ENCODE peak calls at places on chromosomes 13 and 19, in eight cellular contexts. L is breast epithelium, U is spleen, A is suprapubic skin, J is IMR-90, S is ovary, G is Peyer's patch, I is endothelial cell of umbilical vein. O is an unnamed sample.

GRCh38 chr13:97386832-97387486 is 47.0 kb upstream of the RAP2A start:
- DNase-seq in A (no peak), S (no peak), J (no peak), U (no peak), I (no peak), G (no peak), L (no peak), O (no peak)

GRCh38 chr19:49499030-49499670 is 2.9 kb downstream of the RPS11 start:
- DNase-seq in A (no peak), L (no peak), I (no peak), J (no peak), S (no peak), U (peak), G (no peak), O (no peak)

GRCh38 chr13:98394820-98395510 is 181.9 kb downstream of the STK24 start:
- DNase-seq in J (no peak), L (no peak), S (no peak), I (no peak), G (no peak), A (no peak), U (no peak), O (no peak)

GRCh38 chr13:27663947-27664346 is 42.3 kb downstream of the POLR1D start:
- DNase-seq in S (no peak), J (no peak), G (no peak), L (no peak), I (no peak), U (no peak), A (no peak), O (no peak)

GRCh38 chr19:37936166-37936565 is 29.2 kb downstream of the SIPA1L3 start:
- DNase-seq in S (no peak), L (no peak), I (no peak), U (peak), J (no peak), A (no peak), G (no peak), O (no peak)

GRCh38 chr13:44710576-44710975 is 134.4 kb upstream of the TSC22D1 start:
- DNase-seq in L (no peak), S (no peak), U (no peak), J (peak), A (no peak), I (peak), G (no peak), O (peak)

GRCh38 chr13:77874406-77874805 is 44.2 kb downstream of the EDNRB start:
- DNase-seq in U (no peak), J (peak), I (peak), A (no peak), L (no peak), S (no peak), G (no peak), O (no peak)

GRCh38 chr19:38417544-38418506 is 8.2 kb downstream of the RASGRP4 start:
- DNase-seq in S (peak), L (no peak), J (no peak), A (no peak), I (no peak), U (peak), G (peak), O (no peak)

GRCh38 chr13:112690242-112690943 is 555 bp downstream of the ATP11A start:
- DNase-seq in I (peak), G (peak), J (peak), A (no peak), L (no peak), U (peak), S (peak), O (peak)

GRCh38 chr19:4007836-4008539 is 452 bp downstream of the PIAS4 start:
- DNase-seq in A (no peak), J (no peak), U (peak), I (peak), S (peak), G (peak), L (peak), O (no peak)

GRCh38 chr19:16070366-16070990 is 5.8 kb upstream of the TPM4 start:
- DNase-seq in L (peak), A (peak), G (peak), S (peak), I (peak), J (no peak), U (peak), O (peak)

GRCh38 chr13:52925221-52925620 is 76.8 kb upstream of the PCDH8 start:
- DNase-seq in U (no peak), I (no peak), J (no peak), L (peak), S (no peak), A (no peak), G (no peak), O (no peak)

GRCh38 chr13:20796791-20797513 is 23.2 kb upstream of the EEF1AKMT1 start:
- DNase-seq in I (peak), A (no peak), S (no peak), L (no peak), G (no peak), J (peak), U (no peak), O (no peak)

GRCh38 chr19:56660381-56661105 is 11.0 kb downstream of the ZNF835 start:
- DNase-seq in S (peak), J (no peak), L (no peak), U (no peak), I (no peak), A (no peak), G (no peak), O (peak)

GRCh38 chr19:38399537-38399936 is 3.4 kb upstream of the FAM98C start:
- DNase-seq in U (no peak), S (no peak), J (no peak), A (no peak), G (no peak), L (no peak), I (no peak), O (no peak)

GRCh38 chr13:27481766-27482165 is 31.4 kb upstream of the MTIF3 start:
- DNase-seq in U (peak), I (peak), L (no peak), J (peak), A (peak), G (no peak), S (peak), O (peak)

GRCh38 chr13:83881917-83882625 is at the start of gene SLITRK1:
- DNase-seq in J (peak), G (no peak), A (no peak), U (no peak), S (no peak), I (no peak), L (no peak), O (peak)

GRCh38 chr13:40200273-40200978 is 466.0 kb downstream of the FOXO1 start:
- DNase-seq in I (no peak), L (no peak), A (no peak), J (no peak), S (no peak), U (no peak), G (no peak), O (no peak)

GRCh38 chr19:18291019-18291524 is 9.7 kb upstream of the JUND start:
- DNase-seq in G (no peak), A (no peak), U (no peak), S (peak), L (no peak), I (no peak), J (no peak), O (no peak)

GRCh38 chr13:74278901-74279300 is 144.7 kb upstream of the KLF12 start:
- DNase-seq in G (no peak), I (no peak), L (no peak), U (no peak), S (no peak), J (no peak), A (no peak), O (no peak)

GRCh38 chr19:7348587-7349230 is at the start of gene ARHGEF18:
- DNase-seq in J (no peak), S (peak), I (no peak), A (no peak), L (no peak), U (peak), G (peak), O (no peak)

GRCh38 chr13:113819341-113819730 is 44.5 kb downstream of the GAS6 start:
- DNase-seq in I (no peak), G (no peak), S (no peak), J (no peak), U (no peak), L (no peak), A (no peak), O (no peak)

GRCh38 chr13:113822266-113822665 is 41.6 kb downstream of the GAS6 start:
- DNase-seq in G (no peak), L (no peak), I (no peak), A (no peak), J (no peak), S (no peak), U (no peak), O (no peak)

GRCh38 chr13:113821847-113822246 is 42.0 kb downstream of the GAS6 start:
- DNase-seq in L (no peak), J (no peak), A (no peak), G (no peak), S (no peak), U (no peak), I (no peak), O (no peak)

GRCh38 chr13:113819731-113820715 is 43.9 kb downstream of the GAS6 start:
- DNase-seq in L (no peak), S (no peak), U (peak), A (no peak), G (no peak), I (no peak), J (no peak), O (no peak)

DNA sequence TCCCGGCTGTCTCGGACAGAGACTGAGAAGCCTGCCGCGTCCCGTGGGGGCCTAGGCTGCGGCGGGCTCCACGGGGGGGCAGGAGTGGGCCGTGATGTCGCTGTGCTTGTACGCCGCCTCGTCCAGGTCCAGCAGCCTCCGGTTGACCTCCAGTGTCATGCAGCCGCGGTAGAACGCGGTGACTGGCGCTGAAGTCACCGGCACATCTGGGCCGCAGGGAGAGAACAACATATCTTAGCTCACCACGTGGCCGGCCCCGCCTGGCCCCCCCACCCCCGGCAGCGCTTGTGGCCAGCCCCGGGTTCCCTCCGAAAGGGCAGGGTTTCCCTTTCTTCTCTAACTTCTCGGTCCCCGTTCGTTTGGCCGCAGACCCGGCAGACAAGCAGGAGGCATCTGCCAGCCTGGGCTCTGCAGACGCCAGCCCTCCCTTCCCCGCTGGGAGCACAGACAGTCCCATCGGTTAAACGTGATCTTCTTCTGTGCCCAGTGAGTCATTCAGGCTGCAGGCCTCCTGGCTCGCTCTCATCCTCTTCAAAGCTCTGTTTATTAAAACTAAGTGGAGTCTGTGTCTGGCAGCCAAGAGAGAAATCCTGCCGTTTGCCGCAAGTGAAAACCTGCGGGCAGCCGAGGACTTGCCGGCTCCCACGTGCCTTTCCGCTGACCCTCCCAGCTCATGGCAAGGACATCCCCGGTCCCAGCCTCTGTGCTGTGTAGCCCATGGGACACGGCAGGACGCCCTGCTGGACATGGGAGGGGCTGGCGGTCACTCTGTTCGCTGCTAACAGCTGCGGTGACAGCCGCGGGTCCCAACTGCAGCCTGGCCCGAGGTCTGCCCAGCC is 42.8 kb downstream of the GAS6 start:
- DNase-seq in A (peak), I (peak), G (peak), S (peak), L (peak), U (peak), J (peak), O (peak)
- TF ChIP-seq POLR2A in A (no peak), I (no peak), G (no peak), S (no peak), L (no peak), U (no peak), J (peak), O (peak)

GRCh38 chr19:1655992-1656608 is 3.7 kb upstream of the TCF3 start:
- DNase-seq in I (no peak), G (no peak), S (no peak), U (peak), A (no peak), J (no peak), L (no peak), O (no peak)

GRCh38 chr19:1656988-1657536 is 4.6 kb upstream of the TCF3 start:
- DNase-seq in A (no peak), J (no peak), G (no peak), S (no peak), L (no peak), I (no peak), U (peak), O (no peak)

GRCh38 chr19:1655131-1655981 is 2.9 kb upstream of the TCF3 start:
- DNase-seq in J (no peak), A (no peak), U (peak), L (no peak), G (no peak), S (no peak), I (no peak), O (peak)

GRCh38 chr19:1658446-1659433 is 6.3 kb upstream of the TCF3 start:
- DNase-seq in S (no peak), J (no peak), G (no peak), L (no peak), U (no peak), A (no peak), I (no peak), O (no peak)

DNA sequence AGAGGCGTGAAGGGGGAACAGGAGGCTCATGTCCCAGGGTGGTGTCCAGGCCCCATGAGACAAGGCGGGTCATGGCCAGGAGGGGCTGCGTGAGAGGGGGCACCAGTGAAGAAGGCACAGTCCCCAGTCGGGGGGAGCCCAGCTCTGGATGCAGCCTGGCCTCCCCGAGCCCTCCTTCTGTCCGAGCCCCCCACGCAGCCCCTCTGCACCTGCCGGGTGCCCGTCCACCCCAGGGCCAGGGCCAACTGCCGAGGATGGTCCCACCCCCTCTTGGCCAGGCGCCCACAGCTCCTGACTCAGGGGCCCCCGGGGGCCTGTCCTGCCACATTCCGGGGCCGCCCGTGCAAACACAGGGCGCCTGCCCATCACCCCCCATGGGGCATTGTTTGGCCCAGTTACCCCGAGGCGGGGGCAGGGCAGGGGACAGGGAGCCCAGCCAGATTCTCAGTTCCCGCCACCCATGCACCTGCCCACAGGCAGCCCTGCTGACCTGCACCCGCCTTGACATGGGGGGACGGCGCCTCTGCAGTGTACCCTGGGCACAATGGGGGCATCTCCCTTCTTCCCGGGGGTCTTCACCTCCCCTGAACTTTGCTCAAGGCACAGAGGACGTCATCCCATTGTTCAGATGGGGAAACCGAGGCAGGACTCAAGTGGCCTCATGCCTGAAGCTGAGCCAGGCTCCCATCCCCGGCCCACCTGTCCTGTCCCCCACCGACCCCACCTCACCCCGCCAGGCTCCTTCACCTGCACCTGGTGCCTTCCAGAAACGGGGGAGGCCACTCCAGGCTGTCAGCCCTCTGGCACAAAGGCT is 5.4 kb upstream of the TCF3 start:
- DNase-seq in I (no peak), A (no peak), J (no peak), U (peak), L (peak), G (no peak), S (no peak), O (no peak)
- TF ChIP-seq POLR2A in I (no peak), A (no peak), J (no peak), U (no peak), L (no peak), G (no peak), S (no peak), O (no peak)

GRCh38 chr19:32819415-32820400 is 49.9 kb downstream of the SLC7A9 start:
- DNase-seq in U (no peak), G (no peak), J (no peak), S (no peak), A (no peak), I (no peak), L (no peak), O (no peak)

GRCh38 chr19:32822916-32823746 is 46.4 kb downstream of the SLC7A9 start:
- DNase-seq in G (no peak), S (no peak), I (no peak), A (peak), J (no peak), L (no peak), U (no peak), O (no peak)

GRCh38 chr19:32824906-32825608 is 44.5 kb downstream of the SLC7A9 start:
- DNase-seq in A (peak), J (no peak), U (no peak), L (no peak), I (peak), S (no peak), G (no peak), O (no peak)

GRCh38 chr19:32824136-32824835 is 45.3 kb downstream of the SLC7A9 start:
- DNase-seq in S (no peak), I (no peak), A (peak), U (no peak), L (no peak), G (no peak), J (no peak), O (no peak)

GRCh38 chr19:32823747-32824102 is 45.8 kb downstream of the SLC7A9 start:
- DNase-seq in U (no peak), G (no peak), S (no peak), J (no peak), I (no peak), L (no peak), A (peak), O (no peak)
- TF ChIP-seq POLR2A in U (no peak), G (no peak), S (no peak), J (no peak), I (no peak), L (no peak), A (no peak), O (no peak)

GRCh38 chr19:27793128-27793643 is 1419.8 kb downstream of the UQCRFS1 start:
- DNase-seq in L (peak), S (peak), U (peak), I (peak), G (peak), A (no peak), J (peak), O (peak)
- TF ChIP-seq POLR2A in L (no peak), S (no peak), U (no peak), I (peak), G (no peak), A (no peak), J (no peak), O (peak)

DNA sequence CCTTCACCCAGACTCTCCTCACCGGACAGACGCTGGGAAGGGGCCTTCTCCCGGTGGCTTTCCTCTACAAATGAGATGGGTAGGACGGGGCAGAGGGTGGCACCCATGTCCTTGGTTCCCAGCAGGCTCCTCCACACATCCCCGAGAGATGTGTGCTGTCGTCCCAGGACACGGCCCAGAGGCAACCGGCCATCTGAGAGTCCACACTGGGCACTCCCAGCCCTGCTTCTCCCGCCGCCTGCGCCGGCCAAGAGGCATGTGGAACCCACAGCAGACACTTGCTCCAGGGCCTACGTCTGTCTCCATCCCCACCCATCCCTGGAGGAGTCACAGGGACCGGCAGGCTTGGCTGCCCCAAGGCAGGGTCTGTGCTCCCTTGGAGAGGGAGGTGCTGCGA is 179.9 kb downstream of the KDM4B start:
- DNase-seq in A (no peak), S (peak), I (no peak), U (peak), L (no peak), J (no peak), G (no peak), O (no peak)
- TF ChIP-seq POLR2A in A (no peak), S (no peak), I (no peak), U (no peak), L (no peak), J (no peak), G (no peak), O (no peak)

GRCh38 chr13:42275098-42275471 is 3.1 kb downstream of the AKAP11 start:
- DNase-seq in A (no peak), G (peak), S (no peak), L (no peak), J (no peak), U (no peak), I (no peak), O (no peak)
- TF ChIP-seq POLR2A in A (no peak), G (no peak), S (no peak), L (no peak), J (no peak), U (no peak), I (no peak), O (no peak)

O was measured in H54.